ENCODE peak calls at places on chromosomes 7 and 10, in six cellular contexts. F is NCI-H187; S is activated T-cell treated with anti-CD3 and anti-CD28 coated beads for 24 hours; Y is mesendoderm; N is stimulated activated CD4-positive, alpha-beta T cell treated with anti-CD3 and anti-CD28 coated beads, Interleukin-2, amount 100 ng/mL, for 48 hours; O is cardiac muscle cell. R is an unnamed sample.
A peak's percentile ranks its signal among the peaks of the same experiment; 100 is the strongest.

GRCh38 chr7:80740778-80741545 is 102.5 kb downstream of the CD36 start:
- DNase-seq in O (no peak), N (no peak), Y (no peak), S (no peak), F (no peak), R (no peak)

GRCh38 chr7:128201067-128201689 is 39.9 kb upstream of the LEP start:
- DNase-seq in Y (peak; percentile 54), S (no peak), F (no peak), N (no peak), O (peak; percentile 63), R (peak; percentile 35)

GRCh38 chr10:98446121-98446655 is 547 bp downstream of the HPS1 start:
- DNase-seq in F (no peak), S (peak; percentile 19), O (peak; percentile 46), Y (peak; percentile 54), N (peak; percentile 21), R (peak; percentile 51)

GRCh38 chr10:61175331-61175730 is 231.3 kb upstream of the RHOBTB1 start:
- DNase-seq in N (no peak), F (no peak), Y (no peak), S (no peak), O (no peak), R (no peak)

GRCh38 chr10:72176701-72177100 is 39.1 kb upstream of the ANAPC16 start:
- DNase-seq in Y (no peak), O (peak; percentile 51), N (no peak), S (no peak), F (no peak), R (no peak)

GRCh38 chr10:120336910-120337540 is 120.0 kb upstream of the PLPP4 start:
- DNase-seq in O (peak; percentile 69), F (peak; percentile 26), Y (peak; percentile 71), S (peak; percentile 46), N (peak; percentile 56), R (peak; percentile 55)

GRCh38 chr7:1310936-1311335 is 78.3 kb downstream of the UNCX start:
- DNase-seq in S (no peak), N (no peak), Y (no peak), F (no peak), O (no peak), R (no peak)

GRCh38 chr7:93574269-93574645 is 267 bp downstream of the CALCR start:
- DNase-seq in O (peak; percentile 29), S (no peak), F (no peak), N (no peak), Y (no peak), R (no peak)

GRCh38 chr7:21653623-21654022 is 110.8 kb downstream of the DNAH11 start:
- DNase-seq in Y (no peak), F (no peak), S (no peak), O (no peak), N (no peak), R (no peak)

GRCh38 chr7:138396251-138397070 is 63.6 kb upstream of the TRIM24 start:
- DNase-seq in S (no peak), N (no peak), F (no peak), Y (peak; percentile 96), O (peak; percentile 4), R (peak; percentile 92)

GRCh38 chr10:60238408-60239100 is 151.1 kb downstream of the ANK3 start:
- DNase-seq in N (no peak), O (peak; percentile 62), Y (peak; percentile 71), F (no peak), S (no peak), R (peak; percentile 49)

GRCh38 chr10:84415539-84416244 is 87.3 kb downstream of the CCSER2 start:
- DNase-seq in S (no peak), Y (no peak), N (no peak), O (no peak), F (no peak), R (peak; percentile 84)

GRCh38 chr10:74377476-74377875 is 226.5 kb downstream of the ADK start:
- DNase-seq in F (no peak), N (no peak), Y (no peak), O (no peak), S (no peak), R (no peak)

GRCh38 chr10:31730776-31731175 is 197.9 kb downstream of the ARHGAP12 start:
- DNase-seq in O (no peak), S (no peak), N (no peak), F (no peak), Y (no peak), R (no peak)

GRCh38 chr10:23060918-23061317 is 34.5 kb upstream of the MSRB2 start:
- DNase-seq in S (no peak), F (no peak), Y (no peak), N (no peak), O (no peak), R (peak; percentile 43)

GRCh38 chr10:100723769-100724530 is 21.4 kb upstream of the PAX2 start:
- DNase-seq in F (no peak), O (no peak), S (no peak), Y (peak; percentile 40), N (no peak), R (no peak)

GRCh38 chr10:79559726-79560125 is 481 bp downstream of the SFTPA2 start:
- DNase-seq in O (no peak), S (no peak), F (no peak), Y (peak; percentile 5), N (no peak), R (no peak)

R was measured in body of pancreas.